ENCODE peak calls at places on chromosomes 7 and 10, in ten cellular contexts. One of them, this sample, is unnamed.

GRCh38 chr10:27158421-27158820 is 3.3 kb downstream of the MASTL start:
- DNase-seq in neural crest cell: no peak
- DNase-seq in GM13977: no peak
- DNase-seq in stimulated activated effector memory CD8-positive, alpha-beta T cell treated with anti-CD3 and anti-CD28 coated beads, Interleukin-12 subunit alpha, Interleukin-12 subunit beta, amount 100 ng/mL, for 72 hours: no peak
- DNase-seq in CD8-positive, alpha-beta memory T cell: no peak
- DNase-seq in amygdala: no peak
- DNase-seq in ovary: no peak
- DNase-seq in CD8-positive, alpha-beta T cell: no peak
- DNase-seq in endothelial cell: no peak
- DNase-seq in A549: peak
- DNase-seq in this sample: no peak

GRCh38 chr7:120996333-120996982 is 7.9 kb downstream of the CPED1 start:
- DNase-seq in endothelial cell: no peak
- DNase-seq in ovary: peak
- DNase-seq in A549: no peak
- DNase-seq in GM13977: no peak
- DNase-seq in CD8-positive, alpha-beta T cell: no peak
- DNase-seq in amygdala: no peak
- DNase-seq in stimulated activated effector memory CD8-positive, alpha-beta T cell treated with anti-CD3 and anti-CD28 coated beads, Interleukin-12 subunit alpha, Interleukin-12 subunit beta, amount 100 ng/mL, for 72 hours: no peak
- DNase-seq in CD8-positive, alpha-beta memory T cell: peak
- DNase-seq in neural crest cell: no peak
- DNase-seq in this sample: peak

GRCh38 chr10:96794786-96795733 is 37.0 kb upstream of the LCOR start:
- DNase-seq in neural crest cell: no peak
- DNase-seq in ovary: no peak
- DNase-seq in A549: no peak
- DNase-seq in CD8-positive, alpha-beta T cell: no peak
- DNase-seq in GM13977: no peak
- DNase-seq in CD8-positive, alpha-beta memory T cell: no peak
- DNase-seq in endothelial cell: no peak
- DNase-seq in stimulated activated effector memory CD8-positive, alpha-beta T cell treated with anti-CD3 and anti-CD28 coated beads, Interleukin-12 subunit alpha, Interleukin-12 subunit beta, amount 100 ng/mL, for 72 hours: no peak
- DNase-seq in amygdala: no peak
- DNase-seq in this sample: no peak

GRCh38 chr10:88652621-88653020 is 11.6 kb upstream of the LIPF start:
- DNase-seq in GM13977: no peak
- DNase-seq in stimulated activated effector memory CD8-positive, alpha-beta T cell treated with anti-CD3 and anti-CD28 coated beads, Interleukin-12 subunit alpha, Interleukin-12 subunit beta, amount 100 ng/mL, for 72 hours: no peak
- DNase-seq in CD8-positive, alpha-beta memory T cell: no peak
- DNase-seq in amygdala: no peak
- DNase-seq in CD8-positive, alpha-beta T cell: no peak
- DNase-seq in ovary: no peak
- DNase-seq in endothelial cell: no peak
- DNase-seq in A549: no peak
- DNase-seq in neural crest cell: no peak
- DNase-seq in this sample: no peak

GRCh38 chr7:32785365-32785764 is 106.2 kb downstream of the KBTBD2 start:
- DNase-seq in amygdala: peak
- DNase-seq in CD8-positive, alpha-beta T cell: no peak
- DNase-seq in CD8-positive, alpha-beta memory T cell: no peak
- DNase-seq in GM13977: no peak
- DNase-seq in A549: no peak
- DNase-seq in neural crest cell: no peak
- DNase-seq in ovary: no peak
- DNase-seq in stimulated activated effector memory CD8-positive, alpha-beta T cell treated with anti-CD3 and anti-CD28 coated beads, Interleukin-12 subunit alpha, Interleukin-12 subunit beta, amount 100 ng/mL, for 72 hours: no peak
- DNase-seq in endothelial cell: no peak
- DNase-seq in this sample: no peak

GRCh38 chr10:73940634-73941221 is 29.8 kb downstream of the PLAU start:
- DNase-seq in ovary: peak
- DNase-seq in GM13977: peak
- DNase-seq in CD8-positive, alpha-beta T cell: peak
- DNase-seq in stimulated activated effector memory CD8-positive, alpha-beta T cell treated with anti-CD3 and anti-CD28 coated beads, Interleukin-12 subunit alpha, Interleukin-12 subunit beta, amount 100 ng/mL, for 72 hours: peak
- DNase-seq in neural crest cell: peak
- DNase-seq in amygdala: peak
- DNase-seq in endothelial cell: peak
- DNase-seq in CD8-positive, alpha-beta memory T cell: peak
- DNase-seq in A549: peak
- DNase-seq in this sample: peak

GRCh38 chr10:70652761-70653657 is 19.3 kb upstream of the ADAMTS14 start:
- DNase-seq in A549: no peak
- DNase-seq in CD8-positive, alpha-beta memory T cell: no peak
- DNase-seq in neural crest cell: no peak
- DNase-seq in endothelial cell: no peak
- DNase-seq in GM13977: no peak
- DNase-seq in CD8-positive, alpha-beta T cell: no peak
- DNase-seq in amygdala: no peak
- DNase-seq in stimulated activated effector memory CD8-positive, alpha-beta T cell treated with anti-CD3 and anti-CD28 coated beads, Interleukin-12 subunit alpha, Interleukin-12 subunit beta, amount 100 ng/mL, for 72 hours: no peak
- DNase-seq in ovary: no peak
- DNase-seq in this sample: peak

GRCh38 chr10:71453186-71453585 is 56.5 kb downstream of the CDH23 start:
- DNase-seq in CD8-positive, alpha-beta T cell: no peak
- DNase-seq in GM13977: no peak
- DNase-seq in neural crest cell: no peak
- DNase-seq in CD8-positive, alpha-beta memory T cell: no peak
- DNase-seq in ovary: no peak
- DNase-seq in A549: no peak
- DNase-seq in amygdala: no peak
- DNase-seq in stimulated activated effector memory CD8-positive, alpha-beta T cell treated with anti-CD3 and anti-CD28 coated beads, Interleukin-12 subunit alpha, Interleukin-12 subunit beta, amount 100 ng/mL, for 72 hours: no peak
- DNase-seq in endothelial cell: no peak
- DNase-seq in this sample: no peak

GRCh38 chr7:291302-292092 is 1.5 kb downstream of the FOXL3 start:
- DNase-seq in A549: no peak
- DNase-seq in CD8-positive, alpha-beta T cell: no peak
- DNase-seq in GM13977: no peak
- DNase-seq in endothelial cell: no peak
- DNase-seq in CD8-positive, alpha-beta memory T cell: no peak
- DNase-seq in amygdala: no peak
- DNase-seq in ovary: no peak
- DNase-seq in neural crest cell: no peak
- DNase-seq in stimulated activated effector memory CD8-positive, alpha-beta T cell treated with anti-CD3 and anti-CD28 coated beads, Interleukin-12 subunit alpha, Interleukin-12 subunit beta, amount 100 ng/mL, for 72 hours: no peak
- DNase-seq in this sample: no peak

GRCh38 chr10:484441-484924 is 205.0 kb downstream of the DIP2C start:
- DNase-seq in neural crest cell: no peak
- DNase-seq in GM13977: no peak
- DNase-seq in amygdala: no peak
- DNase-seq in ovary: no peak
- DNase-seq in endothelial cell: no peak
- DNase-seq in CD8-positive, alpha-beta T cell: no peak
- DNase-seq in A549: no peak
- DNase-seq in CD8-positive, alpha-beta memory T cell: peak
- DNase-seq in stimulated activated effector memory CD8-positive, alpha-beta T cell treated with anti-CD3 and anti-CD28 coated beads, Interleukin-12 subunit alpha, Interleukin-12 subunit beta, amount 100 ng/mL, for 72 hours: peak
- DNase-seq in this sample: no peak

GRCh38 chr7:55190511-55191160 is 171.8 kb downstream of the EGFR start:
- DNase-seq in CD8-positive, alpha-beta memory T cell: no peak
- DNase-seq in amygdala: no peak
- DNase-seq in CD8-positive, alpha-beta T cell: no peak
- DNase-seq in neural crest cell: no peak
- DNase-seq in stimulated activated effector memory CD8-positive, alpha-beta T cell treated with anti-CD3 and anti-CD28 coated beads, Interleukin-12 subunit alpha, Interleukin-12 subunit beta, amount 100 ng/mL, for 72 hours: no peak
- DNase-seq in endothelial cell: no peak
- DNase-seq in GM13977: no peak
- DNase-seq in ovary: no peak
- DNase-seq in A549: no peak
- DNase-seq in this sample: no peak

GRCh38 chr7:16592395-16592794 is 53.2 kb downstream of the ANKMY2 start:
- DNase-seq in CD8-positive, alpha-beta memory T cell: no peak
- DNase-seq in endothelial cell: no peak
- DNase-seq in GM13977: no peak
- DNase-seq in neural crest cell: no peak
- DNase-seq in A549: no peak
- DNase-seq in ovary: no peak
- DNase-seq in amygdala: no peak
- DNase-seq in stimulated activated effector memory CD8-positive, alpha-beta T cell treated with anti-CD3 and anti-CD28 coated beads, Interleukin-12 subunit alpha, Interleukin-12 subunit beta, amount 100 ng/mL, for 72 hours: no peak
- DNase-seq in CD8-positive, alpha-beta T cell: no peak
- DNase-seq in this sample: no peak

GRCh38 chr7:100680589-100681271 is 7.2 kb downstream of the GNB2 start:
- DNase-seq in amygdala: no peak
- DNase-seq in stimulated activated effector memory CD8-positive, alpha-beta T cell treated with anti-CD3 and anti-CD28 coated beads, Interleukin-12 subunit alpha, Interleukin-12 subunit beta, amount 100 ng/mL, for 72 hours: no peak
- DNase-seq in neural crest cell: no peak
- DNase-seq in GM13977: no peak
- DNase-seq in A549: no peak
- DNase-seq in CD8-positive, alpha-beta memory T cell: no peak
- DNase-seq in ovary: peak
- DNase-seq in endothelial cell: no peak
- DNase-seq in CD8-positive, alpha-beta T cell: no peak
- DNase-seq in this sample: no peak

GRCh38 chr7:69577221-69577620 is 21.1 kb upstream of the AUTS2 start:
- DNase-seq in A549: no peak
- DNase-seq in endothelial cell: no peak
- DNase-seq in amygdala: no peak
- DNase-seq in neural crest cell: no peak
- DNase-seq in CD8-positive, alpha-beta memory T cell: no peak
- DNase-seq in stimulated activated effector memory CD8-positive, alpha-beta T cell treated with anti-CD3 and anti-CD28 coated beads, Interleukin-12 subunit alpha, Interleukin-12 subunit beta, amount 100 ng/mL, for 72 hours: no peak
- DNase-seq in GM13977: no peak
- DNase-seq in CD8-positive, alpha-beta T cell: no peak
- DNase-seq in ovary: no peak
- DNase-seq in this sample: no peak

GRCh38 chr10:69318997-69319727 is 40.9 kb downstream of the HK1 start:
- DNase-seq in stimulated activated effector memory CD8-positive, alpha-beta T cell treated with anti-CD3 and anti-CD28 coated beads, Interleukin-12 subunit alpha, Interleukin-12 subunit beta, amount 100 ng/mL, for 72 hours: peak
- DNase-seq in endothelial cell: peak
- DNase-seq in CD8-positive, alpha-beta T cell: peak
- DNase-seq in amygdala: peak
- DNase-seq in CD8-positive, alpha-beta memory T cell: peak
- DNase-seq in ovary: peak
- DNase-seq in neural crest cell: peak
- DNase-seq in A549: peak
- DNase-seq in GM13977: peak
- DNase-seq in this sample: peak

GRCh38 chr10:5862360-5862929 is 27.2 kb downstream of the ANKRD16 start:
- DNase-seq in stimulated activated effector memory CD8-positive, alpha-beta T cell treated with anti-CD3 and anti-CD28 coated beads, Interleukin-12 subunit alpha, Interleukin-12 subunit beta, amount 100 ng/mL, for 72 hours: no peak
- DNase-seq in CD8-positive, alpha-beta memory T cell: no peak
- DNase-seq in neural crest cell: no peak
- DNase-seq in amygdala: no peak
- DNase-seq in CD8-positive, alpha-beta T cell: no peak
- DNase-seq in GM13977: peak
- DNase-seq in endothelial cell: no peak
- DNase-seq in A549: no peak
- DNase-seq in ovary: no peak
- DNase-seq in this sample: peak

GRCh38 chr7:46059308-46060020 is 138.4 kb upstream of the IGFBP3 start:
- DNase-seq in endothelial cell: no peak
- DNase-seq in CD8-positive, alpha-beta memory T cell: no peak
- DNase-seq in GM13977: no peak
- DNase-seq in stimulated activated effector memory CD8-positive, alpha-beta T cell treated with anti-CD3 and anti-CD28 coated beads, Interleukin-12 subunit alpha, Interleukin-12 subunit beta, amount 100 ng/mL, for 72 hours: no peak
- DNase-seq in A549: no peak
- DNase-seq in amygdala: no peak
- DNase-seq in neural crest cell: no peak
- DNase-seq in CD8-positive, alpha-beta T cell: no peak
- DNase-seq in ovary: no peak
- DNase-seq in this sample: no peak

GRCh38 chr10:91796332-91797076 is 1.7 kb upstream of the TNKS2 start:
- DNase-seq in GM13977: peak
- DNase-seq in amygdala: peak
- DNase-seq in A549: peak
- DNase-seq in endothelial cell: no peak
- DNase-seq in CD8-positive, alpha-beta memory T cell: peak
- DNase-seq in neural crest cell: no peak
- DNase-seq in ovary: peak
- DNase-seq in stimulated activated effector memory CD8-positive, alpha-beta T cell treated with anti-CD3 and anti-CD28 coated beads, Interleukin-12 subunit alpha, Interleukin-12 subunit beta, amount 100 ng/mL, for 72 hours: peak
- DNase-seq in CD8-positive, alpha-beta T cell: peak
- DNase-seq in this sample: peak

GRCh38 chr7:3705258-3705657 is 404.2 kb downstream of the SDK1 start:
- DNase-seq in ovary: no peak
- DNase-seq in endothelial cell: no peak
- DNase-seq in stimulated activated effector memory CD8-positive, alpha-beta T cell treated with anti-CD3 and anti-CD28 coated beads, Interleukin-12 subunit alpha, Interleukin-12 subunit beta, amount 100 ng/mL, for 72 hours: no peak
- DNase-seq in CD8-positive, alpha-beta T cell: no peak
- DNase-seq in A549: no peak
- DNase-seq in CD8-positive, alpha-beta memory T cell: no peak
- DNase-seq in amygdala: no peak
- DNase-seq in neural crest cell: no peak
- DNase-seq in GM13977: no peak
- DNase-seq in this sample: no peak

GRCh38 chr7:92639956-92640355 is 49.8 kb upstream of the FAM133B start:
- DNase-seq in GM13977: no peak
- DNase-seq in A549: no peak
- DNase-seq in CD8-positive, alpha-beta T cell: no peak
- DNase-seq in stimulated activated effector memory CD8-positive, alpha-beta T cell treated with anti-CD3 and anti-CD28 coated beads, Interleukin-12 subunit alpha, Interleukin-12 subunit beta, amount 100 ng/mL, for 72 hours: no peak
- DNase-seq in neural crest cell: no peak
- DNase-seq in ovary: no peak
- DNase-seq in amygdala: no peak
- DNase-seq in endothelial cell: no peak
- DNase-seq in CD8-positive, alpha-beta memory T cell: no peak
- DNase-seq in this sample: no peak

GRCh38 chr7:97499204-97499603 is 232.7 kb upstream of the TAC1 start:
- DNase-seq in ovary: no peak
- DNase-seq in CD8-positive, alpha-beta memory T cell: no peak
- DNase-seq in A549: peak
- DNase-seq in neural crest cell: peak
- DNase-seq in stimulated activated effector memory CD8-positive, alpha-beta T cell treated with anti-CD3 and anti-CD28 coated beads, Interleukin-12 subunit alpha, Interleukin-12 subunit beta, amount 100 ng/mL, for 72 hours: no peak
- DNase-seq in CD8-positive, alpha-beta T cell: no peak
- DNase-seq in endothelial cell: peak
- DNase-seq in amygdala: no peak
- DNase-seq in GM13977: peak
- DNase-seq in this sample: peak

GRCh38 chr10:1741450-1741849 is 4.1 kb upstream of the ADARB2 start:
- DNase-seq in amygdala: no peak
- DNase-seq in ovary: no peak
- DNase-seq in CD8-positive, alpha-beta memory T cell: no peak
- DNase-seq in stimulated activated effector memory CD8-positive, alpha-beta T cell treated with anti-CD3 and anti-CD28 coated beads, Interleukin-12 subunit alpha, Interleukin-12 subunit beta, amount 100 ng/mL, for 72 hours: no peak
- DNase-seq in CD8-positive, alpha-beta T cell: no peak
- DNase-seq in neural crest cell: no peak
- DNase-seq in GM13977: no peak
- DNase-seq in A549: no peak
- DNase-seq in endothelial cell: no peak
- DNase-seq in this sample: no peak

GRCh38 chr7:2100278-2101205 is 132.2 kb downstream of the MAD1L1 start:
- DNase-seq in ovary: no peak
- DNase-seq in CD8-positive, alpha-beta T cell: no peak
- DNase-seq in amygdala: no peak
- DNase-seq in A549: peak
- DNase-seq in neural crest cell: no peak
- DNase-seq in endothelial cell: no peak
- DNase-seq in CD8-positive, alpha-beta memory T cell: no peak
- DNase-seq in stimulated activated effector memory CD8-positive, alpha-beta T cell treated with anti-CD3 and anti-CD28 coated beads, Interleukin-12 subunit alpha, Interleukin-12 subunit beta, amount 100 ng/mL, for 72 hours: no peak
- DNase-seq in GM13977: peak
- DNase-seq in this sample: peak

GRCh38 chr7:151448261-151449252 is 8.6 kb upstream of the CRYGN start:
- DNase-seq in neural crest cell: peak
- DNase-seq in CD8-positive, alpha-beta T cell: peak
- DNase-seq in amygdala: peak
- DNase-seq in A549: peak
- DNase-seq in ovary: peak
- DNase-seq in CD8-positive, alpha-beta memory T cell: peak
- DNase-seq in endothelial cell: peak
- DNase-seq in stimulated activated effector memory CD8-positive, alpha-beta T cell treated with anti-CD3 and anti-CD28 coated beads, Interleukin-12 subunit alpha, Interleukin-12 subunit beta, amount 100 ng/mL, for 72 hours: peak
- DNase-seq in GM13977: peak
- DNase-seq in this sample: peak

GRCh38 chr10:128163701-128164100 is 37.5 kb upstream of the MKI67 start:
- DNase-seq in GM13977: no peak
- DNase-seq in ovary: no peak
- DNase-seq in neural crest cell: no peak
- DNase-seq in endothelial cell: no peak
- DNase-seq in A549: no peak
- DNase-seq in CD8-positive, alpha-beta T cell: no peak
- DNase-seq in CD8-positive, alpha-beta memory T cell: no peak
- DNase-seq in amygdala: no peak
- DNase-seq in stimulated activated effector memory CD8-positive, alpha-beta T cell treated with anti-CD3 and anti-CD28 coated beads, Interleukin-12 subunit alpha, Interleukin-12 subunit beta, amount 100 ng/mL, for 72 hours: no peak
- DNase-seq in this sample: no peak

This sample was measured in left kidney.